ENCODE peak calls at places on chromosomes 3 and 15, in seven cellular contexts. One of them, this sample, is unnamed.

GRCh38 chr3:85342915-85343314 is 384.1 kb downstream of the CADM2 start:
- DNase-seq in pancreas: no peak
- DNase-seq in HL-60: peak; percentile 3
- DNase-seq in dorsolateral prefrontal cortex: no peak
- DNase-seq in heart right ventricle: no peak
- DNase-seq in ovary: no peak
- DNase-seq in HFF-Myc: no peak
- DNase-seq in this sample: no peak

GRCh38 chr3:175411405-175411804 is 552.3 kb downstream of the NAALADL2 start:
- DNase-seq in pancreas: no peak
- DNase-seq in ovary: no peak
- DNase-seq in HL-60: no peak
- DNase-seq in dorsolateral prefrontal cortex: no peak
- DNase-seq in HFF-Myc: no peak
- DNase-seq in heart right ventricle: no peak
- DNase-seq in this sample: peak; percentile 57

GRCh38 chr3:124566701-124567100 is 163.6 kb upstream of the UMPS start:
- DNase-seq in HL-60: no peak
- DNase-seq in dorsolateral prefrontal cortex: no peak
- DNase-seq in HFF-Myc: no peak
- DNase-seq in pancreas: no peak
- DNase-seq in ovary: no peak
- DNase-seq in heart right ventricle: no peak
- DNase-seq in this sample: no peak

GRCh38 chr15:29835301-29835700 is 13.0 kb upstream of the TJP1 start:
- DNase-seq in HL-60: no peak
- DNase-seq in pancreas: no peak
- DNase-seq in heart right ventricle: peak; percentile 58
- DNase-seq in HFF-Myc: no peak
- DNase-seq in ovary: no peak
- DNase-seq in dorsolateral prefrontal cortex: no peak
- DNase-seq in this sample: no peak

GRCh38 chr15:55289573-55290360 is at the start of gene RAB27A:
- DNase-seq in ovary: peak; percentile 73
- DNase-seq in pancreas: peak; percentile 77
- DNase-seq in heart right ventricle: peak; percentile 62
- DNase-seq in HFF-Myc: no peak
- DNase-seq in dorsolateral prefrontal cortex: no peak
- DNase-seq in HL-60: peak; percentile 83
- DNase-seq in this sample: no peak

GRCh38 chr3:195892355-195893120 is 15.8 kb downstream of the TNK2 start:
- DNase-seq in ovary: peak; percentile 64
- DNase-seq in pancreas: peak; percentile 48
- DNase-seq in HFF-Myc: no peak
- DNase-seq in heart right ventricle: peak; percentile 79
- DNase-seq in HL-60: no peak
- DNase-seq in dorsolateral prefrontal cortex: peak; percentile 79
- DNase-seq in this sample: no peak

GRCh38 chr15:49110158-49110944 is 45.0 kb downstream of the COPS2 start:
- DNase-seq in ovary: no peak
- DNase-seq in HFF-Myc: no peak
- DNase-seq in dorsolateral prefrontal cortex: no peak
- DNase-seq in HL-60: no peak
- DNase-seq in heart right ventricle: no peak
- DNase-seq in pancreas: no peak
- DNase-seq in this sample: no peak

GRCh38 chr3:37906734-37907282 is 45.1 kb downstream of the CTDSPL start:
- DNase-seq in heart right ventricle: no peak
- DNase-seq in ovary: no peak
- DNase-seq in HFF-Myc: no peak
- DNase-seq in dorsolateral prefrontal cortex: no peak
- DNase-seq in pancreas: no peak
- DNase-seq in HL-60: no peak
- DNase-seq in this sample: no peak

GRCh38 chr3:31227152-31227581 is 305.6 kb upstream of the STT3B start:
- DNase-seq in ovary: no peak
- DNase-seq in HFF-Myc: no peak
- DNase-seq in pancreas: no peak
- DNase-seq in HL-60: peak; percentile 73
- DNase-seq in heart right ventricle: no peak
- DNase-seq in dorsolateral prefrontal cortex: no peak
- DNase-seq in this sample: no peak
- TF ChIP-seq CTCF in ovary: no peak
- TF ChIP-seq CTCF in HFF-Myc: no peak
- TF ChIP-seq CTCF in pancreas: no peak
- TF ChIP-seq CTCF in HL-60: no peak
- TF ChIP-seq CTCF in heart right ventricle: no peak
- TF ChIP-seq CTCF in dorsolateral prefrontal cortex: no peak
- TF ChIP-seq CTCF in this sample: no peak

GRCh38 chr3:94305835-94306685 is 243.2 kb downstream of the NSUN3 start:
- DNase-seq in ovary: no peak
- DNase-seq in pancreas: no peak
- DNase-seq in dorsolateral prefrontal cortex: no peak
- DNase-seq in HFF-Myc: no peak
- DNase-seq in heart right ventricle: no peak
- DNase-seq in HL-60: no peak
- DNase-seq in this sample: no peak
- H3K4me3 ChIP-seq in ovary: no peak overlapping the region
- H3K4me3 ChIP-seq in pancreas: no peak overlapping the region
- H3K4me3 ChIP-seq in dorsolateral prefrontal cortex: no peak overlapping the region
- H3K4me3 ChIP-seq in HFF-Myc: no peak overlapping the region
- H3K4me3 ChIP-seq in heart right ventricle: no peak overlapping the region
- H3K4me3 ChIP-seq in HL-60: no peak overlapping the region
- H3K4me3 ChIP-seq in this sample: no peak overlapping the region

GRCh38 chr3:192212335-192212734 is 515.0 kb downstream of the FGF12 start:
- DNase-seq in HFF-Myc: no peak
- DNase-seq in ovary: no peak
- DNase-seq in HL-60: no peak
- DNase-seq in pancreas: no peak
- DNase-seq in heart right ventricle: no peak
- DNase-seq in dorsolateral prefrontal cortex: no peak
- DNase-seq in this sample: no peak
- TF ChIP-seq CTCF in HFF-Myc: no peak
- TF ChIP-seq CTCF in ovary: no peak
- TF ChIP-seq CTCF in HL-60: peak; percentile 1
- TF ChIP-seq CTCF in pancreas: no peak
- TF ChIP-seq CTCF in heart right ventricle: no peak
- TF ChIP-seq CTCF in dorsolateral prefrontal cortex: no peak
- TF ChIP-seq CTCF in this sample: no peak

DNA sequence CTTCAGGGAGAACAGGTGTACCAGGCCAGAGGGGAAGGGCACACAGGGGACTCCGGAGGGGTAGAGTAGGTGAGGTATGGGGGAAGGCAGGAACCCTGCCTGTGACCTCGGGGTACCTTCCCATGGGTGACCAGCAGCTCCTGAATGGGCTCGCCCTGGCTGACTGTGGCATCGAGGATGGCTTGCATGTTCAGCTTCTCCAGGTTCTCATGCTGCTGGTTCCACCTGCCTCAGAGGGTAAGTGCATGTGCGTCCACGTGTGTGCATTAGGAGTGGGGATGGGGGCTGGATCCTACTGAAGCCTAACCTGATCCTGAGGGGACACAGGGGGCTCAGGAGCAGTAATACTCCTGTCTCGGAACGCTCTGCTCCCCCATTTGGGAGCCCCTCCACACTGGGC is 524 bp downstream of the ZMYND10 start:
- DNase-seq in heart right ventricle: no peak
- DNase-seq in HFF-Myc: no peak
- DNase-seq in pancreas: no peak
- DNase-seq in HL-60: no peak
- DNase-seq in ovary: no peak
- DNase-seq in dorsolateral prefrontal cortex: no peak
- DNase-seq in this sample: no peak
- H3K4me3 ChIP-seq in heart right ventricle: peak overlapping the region; percentile 47
- H3K4me3 ChIP-seq in HFF-Myc: peak overlapping the region; percentile 40
- H3K4me3 ChIP-seq in pancreas: no peak overlapping the region
- H3K4me3 ChIP-seq in HL-60: peak overlapping the region; percentile 39
- H3K4me3 ChIP-seq in ovary: peak overlapping the region; percentile 15
- H3K4me3 ChIP-seq in dorsolateral prefrontal cortex: peak overlapping the region; percentile 56
- H3K4me3 ChIP-seq in this sample: peak overlapping the region; percentile 55

GRCh38 chr15:71195242-71195641 is 80.0 kb downstream of the THSD4 start:
- DNase-seq in pancreas: no peak
- DNase-seq in heart right ventricle: no peak
- DNase-seq in dorsolateral prefrontal cortex: no peak
- DNase-seq in HFF-Myc: no peak
- DNase-seq in ovary: no peak
- DNase-seq in HL-60: no peak
- DNase-seq in this sample: no peak
- TF ChIP-seq CTCF in pancreas: no peak
- TF ChIP-seq CTCF in heart right ventricle: no peak
- TF ChIP-seq CTCF in dorsolateral prefrontal cortex: no peak
- TF ChIP-seq CTCF in HFF-Myc: peak; percentile 17
- TF ChIP-seq CTCF in ovary: no peak
- TF ChIP-seq CTCF in HL-60: no peak
- TF ChIP-seq CTCF in this sample: peak; percentile 36

GRCh38 chr15:40766194-40766830 is 2.4 kb downstream of the GCHFR start:
- DNase-seq in heart right ventricle: no peak
- DNase-seq in pancreas: no peak
- DNase-seq in HFF-Myc: no peak
- DNase-seq in dorsolateral prefrontal cortex: no peak
- DNase-seq in HL-60: no peak
- DNase-seq in ovary: no peak
- DNase-seq in this sample: no peak

GRCh38 chr15:40763801-40764765 is at the start of gene GCHFR:
- DNase-seq in dorsolateral prefrontal cortex: no peak
- DNase-seq in pancreas: peak; percentile 80
- DNase-seq in heart right ventricle: peak; percentile 67
- DNase-seq in ovary: peak; percentile 86
- DNase-seq in HL-60: peak; percentile 77
- DNase-seq in HFF-Myc: no peak
- DNase-seq in this sample: no peak

GRCh38 chr15:40764766-40765136 is 883 bp downstream of the GCHFR start:
- DNase-seq in heart right ventricle: no peak
- DNase-seq in pancreas: no peak
- DNase-seq in ovary: no peak
- DNase-seq in HFF-Myc: no peak
- DNase-seq in dorsolateral prefrontal cortex: no peak
- DNase-seq in HL-60: peak; percentile 33
- DNase-seq in this sample: no peak

GRCh38 chr15:40759961-40760360 is 3.9 kb upstream of the GCHFR start:
- DNase-seq in pancreas: no peak
- DNase-seq in ovary: no peak
- DNase-seq in HFF-Myc: no peak
- DNase-seq in heart right ventricle: no peak
- DNase-seq in HL-60: no peak
- DNase-seq in dorsolateral prefrontal cortex: no peak
- DNase-seq in this sample: no peak

GRCh38 chr15:40762919-40763800 is 708 bp upstream of the GCHFR start:
- DNase-seq in ovary: peak; percentile 82
- DNase-seq in HL-60: peak; percentile 46
- DNase-seq in dorsolateral prefrontal cortex: no peak
- DNase-seq in heart right ventricle: peak; percentile 71
- DNase-seq in pancreas: peak; percentile 83
- DNase-seq in HFF-Myc: no peak
- DNase-seq in this sample: no peak
- H3K4me3 ChIP-seq in ovary: peak overlapping the region; percentile 69
- H3K4me3 ChIP-seq in HL-60: peak overlapping the region; percentile 89
- H3K4me3 ChIP-seq in dorsolateral prefrontal cortex: peak overlapping the region; percentile 69
- H3K4me3 ChIP-seq in heart right ventricle: peak overlapping the region; percentile 76
- H3K4me3 ChIP-seq in pancreas: peak overlapping the region; percentile 46
- H3K4me3 ChIP-seq in HFF-Myc: peak overlapping the region; percentile 46
- H3K4me3 ChIP-seq in this sample: peak overlapping the region; percentile 43

GRCh38 chr3:71649757-71650156 is 66.2 kb upstream of the FOXP1 start:
- DNase-seq in dorsolateral prefrontal cortex: no peak
- DNase-seq in heart right ventricle: no peak
- DNase-seq in HFF-Myc: no peak
- DNase-seq in HL-60: no peak
- DNase-seq in pancreas: no peak
- DNase-seq in ovary: no peak
- DNase-seq in this sample: no peak

GRCh38 chr3:71651625-71652024 is 68.1 kb upstream of the FOXP1 start:
- DNase-seq in ovary: no peak
- DNase-seq in heart right ventricle: no peak
- DNase-seq in HL-60: no peak
- DNase-seq in HFF-Myc: no peak
- DNase-seq in dorsolateral prefrontal cortex: no peak
- DNase-seq in pancreas: no peak
- DNase-seq in this sample: no peak

GRCh38 chr3:71647751-71648150 is 64.2 kb upstream of the FOXP1 start:
- DNase-seq in dorsolateral prefrontal cortex: no peak
- DNase-seq in HL-60: no peak
- DNase-seq in ovary: no peak
- DNase-seq in pancreas: no peak
- DNase-seq in HFF-Myc: no peak
- DNase-seq in heart right ventricle: no peak
- DNase-seq in this sample: no peak

GRCh38 chr3:71650372-71650771 is 66.8 kb upstream of the FOXP1 start:
- DNase-seq in HFF-Myc: no peak
- DNase-seq in heart right ventricle: no peak
- DNase-seq in dorsolateral prefrontal cortex: no peak
- DNase-seq in pancreas: peak; percentile 35
- DNase-seq in ovary: no peak
- DNase-seq in HL-60: no peak
- DNase-seq in this sample: no peak

GRCh38 chr3:71652786-71653419 is 69.4 kb upstream of the FOXP1 start:
- DNase-seq in dorsolateral prefrontal cortex: peak; percentile 50
- DNase-seq in heart right ventricle: peak; percentile 23
- DNase-seq in ovary: peak; percentile 32
- DNase-seq in pancreas: peak; percentile 74
- DNase-seq in HL-60: peak; percentile 30
- DNase-seq in HFF-Myc: no peak
- DNase-seq in this sample: peak; percentile 18
- TF ChIP-seq CTCF in dorsolateral prefrontal cortex: peak; percentile 74
- TF ChIP-seq CTCF in heart right ventricle: peak; percentile 54
- TF ChIP-seq CTCF in ovary: peak; percentile 54
- TF ChIP-seq CTCF in pancreas: no peak
- TF ChIP-seq CTCF in HL-60: peak; percentile 24
- TF ChIP-seq CTCF in HFF-Myc: peak; percentile 31
- TF ChIP-seq CTCF in this sample: peak; percentile 49

This sample was measured in AG09309.